ENCODE peak calls at places on chromosomes 7 and 10, in four cellular contexts. Z, W, H and J are unnamed samples. For H3K36me3, the result is how much of the 10 kb centered on the place peaks cover.

GRCh38 chr7:41590951-41591350 is 111.9 kb downstream of the INHBA start:
- DNase-seq in Z (no peak), W (no peak), H (no peak), J (no peak)

GRCh38 chr10:114604357-114605129 is 53.5 kb downstream of the ABLIM1 start:
- DNase-seq in Z (no peak), W (no peak), H (no peak), J (no peak)

GRCh38 chr7:86339051-86339450 is 304.7 kb upstream of the GRM3 start:
- DNase-seq in Z (no peak), W (no peak), H (peak), J (no peak)

GRCh38 chr7:33050425-33051318 is 11.9 kb downstream of the NT5C3A start:
- DNase-seq in Z (no peak), W (peak), H (peak), J (peak)

GRCh38 chr7:56447864-56448693 is 331.9 kb upstream of the NUPR2 start:
- DNase-seq in Z (no peak), W (no peak), H (no peak), J (no peak)

GRCh38 chr10:4242561-4243035 is 457.6 kb upstream of the KLF6 start:
- DNase-seq in Z (peak), W (peak), H (no peak), J (peak)

GRCh38 chr7:48992816-48993215 is 68.5 kb downstream of the CDC14C start:
- DNase-seq in Z (no peak), W (no peak), H (no peak), J (no peak)

GRCh38 chr10:5776881-5777197 is 36.4 kb downstream of the GDI2 start:
- DNase-seq in Z (no peak), W (no peak), H (no peak), J (no peak)

GRCh38 chr10:72027498-72027897 is 60.9 kb downstream of the SPOCK2 start:
- DNase-seq in Z (peak), W (peak), H (no peak), J (no peak)

GRCh38 chr10:17326377-17326776 is 98.3 kb downstream of the VIM start:
- DNase-seq in Z (no peak), W (no peak), H (peak), J (no peak)

GRCh38 chr7:118142012-118142411 is 42.0 kb upstream of the LSM8 start:
- DNase-seq in Z (no peak), W (no peak), H (no peak), J (no peak)

GRCh38 chr10:128086003-128086863 is 40.0 kb downstream of the MKI67 start:
- DNase-seq in Z (no peak), W (no peak), H (no peak), J (no peak)

GRCh38 chr7:157881062-157881771 is 544.4 kb downstream of the DNAJB6 start:
- DNase-seq in Z (no peak), W (no peak), H (no peak), J (no peak)

GRCh38 chr7:112225006-112225405 is 18.5 kb downstream of the ZNF277 start:
- DNase-seq in Z (no peak), W (no peak), H (no peak), J (no peak)

GRCh38 chr10:103197891-103198290 is 4.8 kb upstream of the NT5C2 start:
- DNase-seq in Z (no peak), W (no peak), H (no peak), J (no peak)

GRCh38 chr7:116395125-116395791 is 104.3 kb upstream of the CAV2 start:
- DNase-seq in Z (peak), W (peak), H (no peak), J (no peak)

GRCh38 chr10:77082601-77083252 is 554.9 kb downstream of the KCNMA1 start:
- DNase-seq in Z (no peak), W (no peak), H (peak), J (no peak)

GRCh38 chr10:119370972-119371703 is 163.8 kb downstream of the GRK5 start:
- DNase-seq in Z (no peak), W (no peak), H (no peak), J (no peak)

GRCh38 chr10:28279878-28280277 is 23.0 kb downstream of the MPP7 start:
- DNase-seq in Z (no peak), W (no peak), H (no peak), J (no peak)

GRCh38 chr10:17644485-17644964 is 574 bp downstream of the STAM start:
- DNase-seq in Z (no peak), W (no peak), H (peak), J (peak)

GRCh38 chr10:104574470-104575213 is 66.4 kb upstream of the SORCS3 start:
- DNase-seq in Z (no peak), W (no peak), H (no peak), J (no peak)
- TF ChIP-seq EZH2 in Z (no peak), W (no peak), H (no peak), J (no peak)

DNA sequence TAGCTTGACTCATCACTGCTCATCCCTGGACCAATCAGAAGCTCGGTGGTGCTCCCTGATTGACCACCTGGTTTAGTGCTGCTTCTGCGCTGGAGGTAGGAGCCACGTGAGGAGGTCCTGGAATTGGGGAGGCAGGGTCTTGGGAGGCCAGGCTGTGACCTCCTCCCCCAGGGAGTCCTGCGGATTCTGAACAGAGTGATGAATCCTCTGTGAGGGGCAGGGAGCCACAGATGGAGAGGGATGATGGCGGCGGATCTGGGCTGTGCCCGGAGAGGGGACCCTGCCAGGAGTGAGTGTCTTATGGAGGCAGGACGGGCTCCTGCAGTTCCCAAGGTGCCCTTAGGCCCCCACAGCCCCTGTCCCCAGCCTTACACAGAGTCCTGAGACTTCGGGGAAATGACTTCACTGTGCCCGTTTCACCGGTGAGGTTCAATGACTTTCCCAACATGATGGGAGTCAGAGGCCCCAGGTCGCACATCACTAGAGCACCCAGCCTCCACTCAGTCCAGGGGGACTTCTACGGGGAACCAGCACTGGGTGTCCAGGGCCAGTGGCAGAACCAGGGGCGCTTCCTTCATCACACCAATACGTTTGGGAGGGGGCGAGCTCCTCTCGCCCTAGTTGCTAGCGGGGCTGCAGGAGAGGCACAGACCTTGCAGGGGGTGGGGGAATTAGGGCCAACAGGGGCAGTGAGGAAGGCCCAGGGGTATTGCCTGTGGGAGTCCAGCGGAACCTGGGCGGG is 48.9 kb downstream of the FKBP6 start:
- DNase-seq in Z (no peak), W (no peak), H (no peak), J (no peak)
- H3K36me3 ChIP-seq in Z (under half), W (under half), H (under half), J (under half)

DNA sequence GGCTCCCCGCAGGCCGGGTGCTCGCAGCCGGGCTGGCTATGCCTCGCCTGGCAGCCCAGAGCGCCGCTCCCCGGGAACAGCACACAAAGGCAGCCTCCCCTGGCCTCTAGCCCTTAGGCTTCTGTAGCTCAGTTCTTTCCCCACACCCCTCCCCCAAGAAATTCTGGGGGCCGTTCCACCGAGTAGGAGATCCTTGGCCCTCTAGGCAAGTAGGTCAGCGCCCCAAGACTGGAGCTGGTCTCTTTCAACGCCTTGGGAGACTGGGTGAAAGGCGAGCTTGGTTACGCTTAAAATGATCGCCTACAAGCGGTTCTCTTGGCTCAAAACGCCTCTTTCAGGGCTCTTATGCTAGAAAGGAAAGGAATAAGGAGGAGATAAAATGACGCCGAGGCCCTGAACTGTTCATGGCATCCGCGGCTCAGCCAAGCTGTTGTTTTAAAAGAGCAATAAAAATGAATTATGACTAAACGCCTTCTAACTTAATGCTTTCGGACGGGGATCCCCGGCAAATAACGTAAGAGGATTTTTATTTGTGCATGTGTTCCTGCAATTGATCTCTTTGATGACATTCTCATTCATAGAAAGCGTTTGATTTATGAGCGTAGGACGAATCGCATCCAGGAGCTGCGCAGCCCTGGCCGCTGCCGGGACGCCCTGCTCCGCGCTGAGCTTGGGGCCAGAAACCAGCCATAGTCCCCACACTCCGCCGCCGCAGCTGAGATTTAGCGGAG is 2.9 kb upstream of the HOXA1 start:
- DNase-seq in Z (no peak), W (no peak), H (peak), J (no peak)
- H2AFZ ChIP-seq in Z (no peak), W (no peak), H (no peak), J (no peak)

DNA sequence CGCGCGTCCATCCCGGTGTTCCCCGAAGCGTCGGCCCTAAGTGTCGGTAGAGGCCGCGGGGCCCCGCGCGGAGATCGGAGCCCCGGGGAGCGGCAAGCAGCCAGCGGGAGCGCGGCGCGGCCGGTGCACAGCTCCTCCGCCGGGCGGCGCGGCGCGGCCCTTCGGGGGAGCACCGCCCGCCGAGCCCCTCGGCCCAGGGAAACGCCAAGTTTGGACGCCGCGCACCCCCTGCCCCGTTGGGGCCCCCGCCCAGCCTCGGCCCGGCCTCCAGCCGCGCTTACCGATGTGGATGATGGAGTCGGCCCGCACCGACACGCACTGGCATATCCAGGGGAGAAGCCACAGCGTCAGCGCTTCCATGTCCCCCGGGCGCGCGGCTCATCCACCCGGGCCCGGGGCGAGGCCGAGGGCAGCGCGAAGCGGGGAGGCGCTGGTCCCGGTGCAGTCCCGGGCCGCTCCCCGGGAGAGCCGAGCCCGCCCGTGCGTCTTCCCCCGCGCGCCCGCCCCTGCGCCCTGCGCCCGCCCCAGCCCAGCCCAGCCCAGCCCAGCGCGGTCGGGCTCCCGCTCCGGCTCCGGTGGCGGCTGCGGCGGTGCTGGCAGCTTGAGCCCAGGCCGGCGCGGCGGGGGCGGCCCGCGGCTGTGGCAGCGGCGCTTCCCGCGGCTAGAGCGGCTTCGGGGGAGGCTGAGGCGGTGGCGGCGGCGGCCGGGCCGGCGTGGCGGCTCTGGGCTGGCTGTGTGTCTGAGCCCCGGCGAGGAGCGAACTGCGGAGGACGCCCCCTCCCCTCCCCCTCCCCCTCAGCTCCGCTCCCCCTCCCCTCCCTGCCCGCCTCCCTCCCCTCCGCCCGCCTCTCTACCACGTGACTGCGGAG is at the start of gene GRID1:
- DNase-seq in Z (no peak), W (no peak), H (peak), J (no peak)
- TF ChIP-seq EZH2 in Z (no peak), W (no peak), H (peak), J (no peak)

DNA sequence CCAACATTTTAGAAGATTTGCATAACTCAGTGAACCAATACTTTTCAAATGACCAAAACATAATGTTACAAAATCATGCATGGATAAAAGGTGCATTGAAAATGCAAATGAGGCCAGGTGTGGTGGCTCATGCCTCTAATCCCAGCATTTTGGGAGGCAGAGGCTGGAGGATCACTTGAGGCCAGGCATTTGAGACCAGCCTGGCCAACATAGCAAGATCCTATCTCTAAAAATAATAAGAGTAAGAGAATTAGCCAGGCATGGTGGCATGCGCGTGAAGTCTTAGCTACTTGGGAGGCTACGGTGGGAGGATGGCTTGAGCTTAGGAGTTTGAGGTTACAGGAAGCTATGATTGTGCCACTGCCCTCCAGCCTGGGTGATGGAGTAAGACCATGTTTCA is 33.4 kb downstream of the SCD start:
- DNase-seq in Z (no peak), W (no peak), H (no peak), J (no peak)
- H3K36me3 ChIP-seq in Z (under half), W (under half), H (under half), J (under half)

DNA sequence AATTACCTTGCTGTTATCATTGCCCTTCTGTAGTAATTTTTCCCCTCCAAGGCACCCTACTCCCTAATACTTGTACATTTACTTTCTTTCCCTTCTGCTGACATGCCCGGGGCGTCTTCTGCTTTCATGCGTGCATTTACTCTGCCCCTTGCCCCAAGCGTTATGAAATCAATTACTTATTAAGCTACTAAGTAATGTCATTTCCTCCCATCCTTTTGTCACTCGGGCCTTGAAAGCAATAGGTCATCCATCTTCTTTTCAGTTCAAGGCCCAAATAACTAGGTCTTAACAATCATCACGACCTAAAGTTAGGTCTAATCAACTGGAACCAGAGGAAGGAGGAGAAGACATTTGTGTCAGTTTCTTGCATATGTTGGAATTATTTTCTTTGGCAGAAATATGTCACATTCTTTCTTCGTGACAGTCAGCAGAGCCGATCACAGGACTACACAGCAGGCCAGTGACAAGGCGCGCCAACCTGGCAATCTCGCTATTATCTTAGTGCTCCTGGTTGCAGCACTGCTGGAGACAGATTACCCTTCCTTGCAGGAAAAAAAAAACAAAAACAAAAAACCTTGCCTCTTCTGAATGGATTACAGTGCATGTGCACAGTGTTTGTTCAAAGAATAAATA is 179.2 kb downstream of the RELN start:
- DNase-seq in Z (no peak), W (no peak), H (no peak), J (no peak)
- H2AFZ ChIP-seq in Z (no peak), W (no peak), H (no peak), J (no peak)